ENCODE peak calls at places on chromosome 11, in four cellular contexts. One of them, this sample, is unnamed.
A peak's percentile ranks its signal among the peaks of the same experiment; 100 is the strongest.

GRCh38 chr11:47905358-47906059 is 57.4 kb upstream of the NUP160 start:
- DNase-seq in NCI-H1105: no peak
- DNase-seq in GM03348: no peak
- DNase-seq in mucosa of descending colon: no peak
- DNase-seq in this sample: no peak

GRCh38 chr11:32830413-32830738 is 649 bp downstream of the PRRG4 start:
- DNase-seq in NCI-H1105: peak; percentile 5
- DNase-seq in GM03348: no peak
- DNase-seq in mucosa of descending colon: peak; percentile 83
- DNase-seq in this sample: peak; percentile 64

GRCh38 chr11:117822031-117822521 is 2.5 kb downstream of the FXYD2 start:
- DNase-seq in NCI-H1105: no peak
- DNase-seq in GM03348: peak; percentile 55
- DNase-seq in mucosa of descending colon: peak; percentile 63
- DNase-seq in this sample: no peak

GRCh38 chr11:129260750-129261149 is 68.6 kb upstream of the ARHGAP32 start:
- DNase-seq in NCI-H1105: no peak
- DNase-seq in GM03348: no peak
- DNase-seq in mucosa of descending colon: no peak
- DNase-seq in this sample: no peak

GRCh38 chr11:108405706-108406105 is 61.6 kb downstream of the C11orf65 start:
- DNase-seq in NCI-H1105: no peak
- DNase-seq in GM03348: no peak
- DNase-seq in mucosa of descending colon: no peak
- DNase-seq in this sample: no peak

GRCh38 chr11:8567597-8568198 is 26.3 kb downstream of the STK33 start:
- DNase-seq in NCI-H1105: no peak
- DNase-seq in GM03348: no peak
- DNase-seq in mucosa of descending colon: no peak
- DNase-seq in this sample: no peak

GRCh38 chr11:130722401-130722800 is 193.9 kb downstream of the SNX19 start:
- DNase-seq in NCI-H1105: no peak
- DNase-seq in GM03348: no peak
- DNase-seq in mucosa of descending colon: no peak
- DNase-seq in this sample: no peak

GRCh38 chr11:113967361-113967760 is 7.5 kb upstream of the HTR3A start:
- DNase-seq in NCI-H1105: no peak
- DNase-seq in GM03348: no peak
- DNase-seq in mucosa of descending colon: no peak
- DNase-seq in this sample: no peak

GRCh38 chr11:114179234-114179941 is 116.8 kb upstream of the NNMT start:
- DNase-seq in NCI-H1105: peak; percentile 6
- DNase-seq in GM03348: no peak
- DNase-seq in mucosa of descending colon: peak; percentile 75
- DNase-seq in this sample: peak; percentile 83

GRCh38 chr11:37857726-37858125 is 1259.7 kb upstream of the RAG2 start:
- DNase-seq in NCI-H1105: no peak
- DNase-seq in GM03348: no peak
- DNase-seq in mucosa of descending colon: no peak
- DNase-seq in this sample: no peak

GRCh38 chr11:8056810-8057463 is 24.1 kb upstream of the TUB start:
- DNase-seq in NCI-H1105: no peak
- DNase-seq in GM03348: peak; percentile 75
- DNase-seq in mucosa of descending colon: peak; percentile 35
- DNase-seq in this sample: no peak

GRCh38 chr11:103499710-103500340 is 390.6 kb downstream of the DYNC2H1 start:
- DNase-seq in NCI-H1105: no peak
- DNase-seq in GM03348: no peak
- DNase-seq in mucosa of descending colon: no peak
- DNase-seq in this sample: no peak